ENCODE peak calls at places on chromosomes 2 and 18, in six cellular contexts. One of them, this sample, is unnamed.

GRCh38 chr2:20188851-20189250 is 36.1 kb downstream of the SDC1 start:
- DNase-seq in AG04449: no peak
- DNase-seq in naive thymus-derived CD8-positive, alpha-beta T cell: no peak
- DNase-seq in activated naive CD4-positive, alpha-beta T cell: no peak
- DNase-seq in anterior cingulate cortex: no peak
- DNase-seq in activated T-cell treated with anti-CD3 and anti-CD28 coated beads, Interleukin-2, amount 50 U/mL, for 72 hours: no peak
- DNase-seq in this sample: no peak

GRCh38 chr2:204486855-204487254 is 58.4 kb upstream of the PARD3B start:
- DNase-seq in AG04449: no peak
- DNase-seq in naive thymus-derived CD8-positive, alpha-beta T cell: no peak
- DNase-seq in activated naive CD4-positive, alpha-beta T cell: no peak
- DNase-seq in anterior cingulate cortex: no peak
- DNase-seq in activated T-cell treated with anti-CD3 and anti-CD28 coated beads, Interleukin-2, amount 50 U/mL, for 72 hours: no peak
- DNase-seq in this sample: peak

GRCh38 chr2:202848813-202849212 is 22.8 kb downstream of the ICA1L start:
- DNase-seq in AG04449: no peak
- DNase-seq in naive thymus-derived CD8-positive, alpha-beta T cell: no peak
- DNase-seq in activated naive CD4-positive, alpha-beta T cell: no peak
- DNase-seq in anterior cingulate cortex: no peak
- DNase-seq in activated T-cell treated with anti-CD3 and anti-CD28 coated beads, Interleukin-2, amount 50 U/mL, for 72 hours: no peak
- DNase-seq in this sample: no peak

GRCh38 chr2:68727698-68728375 is 6.8 kb upstream of the ARHGAP25 start:
- DNase-seq in AG04449: no peak
- DNase-seq in naive thymus-derived CD8-positive, alpha-beta T cell: no peak
- DNase-seq in activated naive CD4-positive, alpha-beta T cell: no peak
- DNase-seq in anterior cingulate cortex: no peak
- DNase-seq in activated T-cell treated with anti-CD3 and anti-CD28 coated beads, Interleukin-2, amount 50 U/mL, for 72 hours: no peak
- DNase-seq in this sample: no peak

GRCh38 chr18:59961086-59961485 is 61.3 kb downstream of the PMAIP1 start:
- DNase-seq in AG04449: no peak
- DNase-seq in naive thymus-derived CD8-positive, alpha-beta T cell: no peak
- DNase-seq in activated naive CD4-positive, alpha-beta T cell: no peak
- DNase-seq in anterior cingulate cortex: no peak
- DNase-seq in activated T-cell treated with anti-CD3 and anti-CD28 coated beads, Interleukin-2, amount 50 U/mL, for 72 hours: no peak
- DNase-seq in this sample: no peak

GRCh38 chr18:45839415-45840395 is 14.2 kb downstream of the SIGLEC15 start:
- DNase-seq in AG04449: no peak
- DNase-seq in naive thymus-derived CD8-positive, alpha-beta T cell: no peak
- DNase-seq in activated naive CD4-positive, alpha-beta T cell: no peak
- DNase-seq in anterior cingulate cortex: no peak
- DNase-seq in activated T-cell treated with anti-CD3 and anti-CD28 coated beads, Interleukin-2, amount 50 U/mL, for 72 hours: peak
- DNase-seq in this sample: peak

GRCh38 chr18:22309191-22309590 is 108.5 kb downstream of the CTAGE1 start:
- DNase-seq in AG04449: no peak
- DNase-seq in naive thymus-derived CD8-positive, alpha-beta T cell: no peak
- DNase-seq in activated naive CD4-positive, alpha-beta T cell: no peak
- DNase-seq in anterior cingulate cortex: no peak
- DNase-seq in activated T-cell treated with anti-CD3 and anti-CD28 coated beads, Interleukin-2, amount 50 U/mL, for 72 hours: no peak
- DNase-seq in this sample: no peak

GRCh38 chr2:26770986-26771586 is 7.0 kb downstream of the SLC35F6 start:
- DNase-seq in AG04449: peak
- DNase-seq in naive thymus-derived CD8-positive, alpha-beta T cell: no peak
- DNase-seq in activated naive CD4-positive, alpha-beta T cell: no peak
- DNase-seq in anterior cingulate cortex: peak
- DNase-seq in activated T-cell treated with anti-CD3 and anti-CD28 coated beads, Interleukin-2, amount 50 U/mL, for 72 hours: peak
- DNase-seq in this sample: peak

GRCh38 chr18:36889316-36889715 is 60.4 kb downstream of the KIAA1328 start:
- DNase-seq in AG04449: no peak
- DNase-seq in naive thymus-derived CD8-positive, alpha-beta T cell: no peak
- DNase-seq in activated naive CD4-positive, alpha-beta T cell: no peak
- DNase-seq in anterior cingulate cortex: no peak
- DNase-seq in activated T-cell treated with anti-CD3 and anti-CD28 coated beads, Interleukin-2, amount 50 U/mL, for 72 hours: no peak
- DNase-seq in this sample: no peak

GRCh38 chr2:191646612-191646902 is 31.4 kb upstream of the NABP1 start:
- DNase-seq in AG04449: no peak
- DNase-seq in naive thymus-derived CD8-positive, alpha-beta T cell: no peak
- DNase-seq in activated naive CD4-positive, alpha-beta T cell: no peak
- DNase-seq in anterior cingulate cortex: no peak
- DNase-seq in activated T-cell treated with anti-CD3 and anti-CD28 coated beads, Interleukin-2, amount 50 U/mL, for 72 hours: no peak
- DNase-seq in this sample: no peak